ENCODE peak calls at places on chromosomes 3 and 15, in nine cellular contexts. P is nucleus accumbens; N is mesenteric fat pad; M is thoracic aorta; J is stomach; U is HT-29; I is activated T-helper 1 cell treated with Interleukin-2 at 50 U/mL for 16 hours; E is stimulated activated CD8-positive, alpha-beta memory T cell treated with anti-CD3 and anti-CD28 coated beads, Interleukin-7, amount 100 ng/mL, for 1 hour; S is hepatic stellate cell. G is an unnamed sample.
A peak's percentile ranks its signal among the peaks of the same experiment; 100 is the strongest.

GRCh38 chr3:108477511-108478147 is 32.8 kb downstream of the MYH15 start:
- DNase-seq in P (peak; percentile 24), N (no peak), M (no peak), J (peak; percentile 52), U (peak; percentile 79), I (peak; percentile 7), E (no peak), S (peak; percentile 2), G (no peak)

GRCh38 chr15:67824900-67825879 is at the start of gene SKOR1:
- DNase-seq in P (no peak), N (no peak), M (no peak), J (no peak), U (no peak), I (no peak), E (no peak), S (peak; percentile 76), G (no peak)

GRCh38 chr3:166444756-166445155 is 607.5 kb upstream of the BCHE start:
- DNase-seq in P (no peak), N (peak; percentile 77), M (no peak), J (no peak), U (no peak), I (no peak), E (no peak), S (no peak), G (no peak)

GRCh38 chr3:131948806-131949205 is 86.0 kb downstream of the CPNE4 start:
- DNase-seq in P (no peak), N (no peak), M (no peak), J (no peak), U (no peak), I (no peak), E (no peak), S (no peak), G (no peak)

GRCh38 chr15:80668546-80669236 is 26.4 kb upstream of the ABHD17C start:
- DNase-seq in P (no peak), N (no peak), M (no peak), J (no peak), U (no peak), I (no peak), E (no peak), S (no peak), G (no peak)

GRCh38 chr15:96362759-96363678 is 32.5 kb downstream of the NR2F2 start:
- DNase-seq in P (no peak), N (no peak), M (no peak), J (peak; percentile 46), U (no peak), I (no peak), E (no peak), S (no peak), G (no peak)

GRCh38 chr15:75123395-75123794 is 78.3 kb upstream of the C15orf39 start:
- DNase-seq in P (no peak), N (no peak), M (no peak), J (no peak), U (no peak), I (no peak), E (no peak), S (peak; percentile 63), G (no peak)

GRCh38 chr3:196127308-196128040 is 45.6 kb upstream of the TFRC start:
- DNase-seq in P (no peak), N (no peak), M (no peak), J (peak; percentile 30), U (no peak), I (no peak), E (no peak), S (no peak), G (no peak)

GRCh38 chr15:99984491-99985243 is 251.4 kb upstream of the LYSMD4 start:
- DNase-seq in P (no peak), N (no peak), M (no peak), J (no peak), U (no peak), I (no peak), E (no peak), S (no peak), G (no peak)

GRCh38 chr3:171980578-171981270 is 58.7 kb upstream of the FNDC3B start:
- DNase-seq in P (no peak), N (no peak), M (no peak), J (no peak), U (no peak), I (no peak), E (no peak), S (no peak), G (no peak)

GRCh38 chr15:31483924-31484368 is 157.3 kb downstream of the KLF13 start:
- DNase-seq in P (no peak), N (no peak), M (no peak), J (peak; percentile 24), U (no peak), I (peak; percentile 40), E (no peak), S (no peak), G (no peak)

GRCh38 chr15:83284563-83285283 is at the start of gene BNC1:
- DNase-seq in P (no peak), N (no peak), M (no peak), J (no peak), U (no peak), I (no peak), E (no peak), S (no peak), G (no peak)

GRCh38 chr15:74176262-74177208 is 3.0 kb downstream of the ISLR start:
- DNase-seq in P (no peak), N (peak; percentile 71), M (no peak), J (no peak), U (no peak), I (no peak), E (no peak), S (no peak), G (no peak)

GRCh38 chr3:132721479-132722164 is 587 bp downstream of the NPHP3 start:
- DNase-seq in P (peak; percentile 72), N (peak; percentile 93), M (peak; percentile 36), J (peak; percentile 70), U (peak; percentile 68), I (no peak), E (peak; percentile 0), S (peak; percentile 67), G (peak; percentile 44)

GRCh38 chr3:58824777-58825176 is 158.2 kb upstream of the FAM3D start:
- DNase-seq in P (no peak), N (no peak), M (no peak), J (no peak), U (no peak), I (no peak), E (no peak), S (no peak), G (no peak)

GRCh38 chr3:72999971-73000370 is 3.4 kb downstream of the PPP4R2 start:
- DNase-seq in P (no peak), N (no peak), M (no peak), J (no peak), U (no peak), I (no peak), E (no peak), S (no peak), G (no peak)

GRCh38 chr3:144770813-144771400 is 799.3 kb downstream of the DIPK2A start:
- DNase-seq in P (no peak), N (no peak), M (no peak), J (no peak), U (peak; percentile 61), I (no peak), E (no peak), S (no peak), G (no peak)

GRCh38 chr3:61927332-61927731 is 366.0 kb downstream of the PTPRG start:
- DNase-seq in P (peak; percentile 4), N (no peak), M (peak; percentile 18), J (no peak), U (no peak), I (no peak), E (no peak), S (peak; percentile 10), G (no peak)

GRCh38 chr15:97012986-97013385 is 682.5 kb downstream of the NR2F2 start:
- DNase-seq in P (no peak), N (no peak), M (no peak), J (no peak), U (no peak), I (no peak), E (no peak), S (no peak), G (no peak)

GRCh38 chr3:71921036-71921435 is 136.1 kb upstream of the PROK2 start:
- DNase-seq in P (no peak), N (no peak), M (no peak), J (no peak), U (no peak), I (no peak), E (no peak), S (no peak), G (no peak)

GRCh38 chr3:53196575-53197407 is 35.8 kb downstream of the PRKCD start:
- DNase-seq in P (no peak), N (no peak), M (no peak), J (no peak), U (peak; percentile 60), I (no peak), E (no peak), S (no peak), G (no peak)

GRCh38 chr3:31247850-31248618 is 284.7 kb upstream of the STT3B start:
- DNase-seq in P (no peak), N (no peak), M (no peak), J (peak; percentile 43), U (peak; percentile 54), I (no peak), E (no peak), S (no peak), G (no peak)

GRCh38 chr15:58329781-58330467 is 101.9 kb upstream of the LIPC start:
- DNase-seq in P (no peak), N (no peak), M (no peak), J (peak; percentile 60), U (peak; percentile 75), I (no peak), E (no peak), S (no peak), G (no peak)

GRCh38 chr15:67745059-67745993 is 80.0 kb upstream of the SKOR1 start:
- DNase-seq in P (no peak), N (no peak), M (no peak), J (no peak), U (no peak), I (no peak), E (no peak), S (no peak), G (no peak)

GRCh38 chr3:6204891-6205290 is 656.0 kb upstream of the GRM7 start:
- DNase-seq in P (no peak), N (no peak), M (no peak), J (no peak), U (peak; percentile 5), I (no peak), E (no peak), S (no peak), G (no peak)

GRCh38 chr15:50262533-50262932 is 3.0 kb downstream of the HDC start:
- DNase-seq in P (no peak), N (no peak), M (no peak), J (no peak), U (no peak), I (no peak), E (peak; percentile 13), S (no peak), G (no peak)

GRCh38 chr15:60751985-60752952 is 273.3 kb upstream of the ICE2 start:
- DNase-seq in P (no peak), N (no peak), M (no peak), J (peak; percentile 35), U (no peak), I (no peak), E (no peak), S (peak; percentile 18), G (no peak)

GRCh38 chr3:122857019-122857418 is 62.1 kb downstream of the SLC49A4 start:
- DNase-seq in P (no peak), N (no peak), M (no peak), J (no peak), U (no peak), I (no peak), E (no peak), S (peak; percentile 29), G (no peak)

G was measured in esophagus squamous epithelium.